ENCODE peak calls at places on chromosomes 7 and 10, in ten cellular contexts. Q is Karpas-422; E is HepG2; T is K562; W is pancreas; L is dorsolateral prefrontal cortex; G is DND-41; F is aorta; D is CD8-positive, alpha-beta memory T cell; H is RWPE1. Y is an unnamed sample.

GRCh38 chr10:103040424-103040823 is 122.3 kb downstream of the CNNM2 start:
- DNase-seq in Q (no peak), E (no peak), T (peak), W (no peak), L (no peak), G (no peak), F (no peak), D (no peak), H (peak), Y (no peak)

GRCh38 chr7:8831386-8831785 is 398.0 kb downstream of the NXPH1 start:
- DNase-seq in Q (no peak), E (no peak), T (no peak), W (no peak), L (no peak), G (no peak), F (no peak), D (no peak), H (no peak), Y (no peak)

GRCh38 chr7:17968791-17969715 is 28.8 kb upstream of the SNX13 start:
- DNase-seq in Q (no peak), E (no peak), T (no peak), W (no peak), L (no peak), G (no peak), F (no peak), D (no peak), H (no peak), Y (no peak)

GRCh38 chr10:112951349-112952281 is 1.6 kb downstream of the TCF7L2 start:
- DNase-seq in Q (no peak), E (peak), T (peak), W (peak), L (peak), G (peak), F (peak), D (peak), H (no peak), Y (no peak)

GRCh38 chr7:156275292-156275691 is 365.3 kb upstream of the RNF32 start:
- DNase-seq in Q (no peak), E (no peak), T (no peak), W (no peak), L (no peak), G (no peak), F (no peak), D (no peak), H (no peak), Y (no peak)

GRCh38 chr10:119269737-119270136 is 62.4 kb downstream of the GRK5 start:
- DNase-seq in Q (no peak), E (no peak), T (no peak), W (no peak), L (no peak), G (no peak), F (peak), D (no peak), H (no peak), Y (no peak)

GRCh38 chr7:1883834-1884582 is 213.9 kb downstream of the ELFN1 start:
- DNase-seq in Q (no peak), E (no peak), T (peak), W (no peak), L (no peak), G (no peak), F (no peak), D (no peak), H (no peak), Y (no peak)

GRCh38 chr7:44325181-44325671 is at the start of gene CAMK2B:
- DNase-seq in Q (no peak), E (no peak), T (no peak), W (no peak), L (no peak), G (no peak), F (no peak), D (no peak), H (no peak), Y (no peak)

GRCh38 chr7:21023841-21024502 is 237.3 kb upstream of the SP8 start:
- DNase-seq in Q (no peak), E (no peak), T (no peak), W (no peak), L (no peak), G (no peak), F (no peak), D (no peak), H (no peak), Y (no peak)

GRCh38 chr7:157016352-157017041 is 6.0 kb upstream of the MNX1 start:
- DNase-seq in Q (no peak), E (no peak), T (no peak), W (no peak), L (no peak), G (peak), F (no peak), D (no peak), H (no peak), Y (no peak)

GRCh38 chr7:103679156-103680132 is 233.4 kb upstream of the SLC26A5 start:
- DNase-seq in Q (no peak), E (peak), T (no peak), W (no peak), L (no peak), G (no peak), F (no peak), D (no peak), H (no peak), Y (no peak)

GRCh38 chr7:106070201-106070551 is 41.9 kb downstream of the SYPL1 start:
- DNase-seq in Q (peak), E (no peak), T (no peak), W (peak), L (no peak), G (no peak), F (no peak), D (no peak), H (peak), Y (peak)
- H3K27ac ChIP-seq in Q (peak), E (no peak), T (no peak), W (no peak), L (no peak), G (peak), F (no peak), D (no peak), H (peak), Y (no peak)

DNA sequence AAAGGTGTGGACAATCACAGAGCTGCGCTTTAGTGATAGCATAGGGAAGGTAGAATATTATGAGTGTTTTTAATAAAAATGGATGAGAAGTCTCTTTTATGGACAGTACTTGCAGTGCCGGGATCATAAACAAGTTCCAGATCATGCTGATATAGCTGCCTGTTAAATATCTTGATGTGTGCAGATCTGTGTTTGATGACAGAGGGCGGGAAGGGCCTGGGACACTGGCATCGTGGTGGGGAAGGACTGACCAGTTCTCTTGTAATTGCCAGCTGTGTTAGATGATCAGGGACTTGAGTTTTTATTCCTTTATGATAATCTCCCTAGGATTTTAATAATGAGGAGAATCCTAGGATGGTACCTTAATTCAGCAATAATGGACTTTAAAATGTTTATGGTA is 14.6 kb downstream of the SND1 start:
- DNase-seq in Q (no peak), E (no peak), T (no peak), W (no peak), L (no peak), G (no peak), F (no peak), D (no peak), H (no peak), Y (no peak)
- H3K27ac ChIP-seq in Q (no peak), E (no peak), T (no peak), W (no peak), L (no peak), G (no peak), F (no peak), D (no peak), H (no peak), Y (no peak)

DNA sequence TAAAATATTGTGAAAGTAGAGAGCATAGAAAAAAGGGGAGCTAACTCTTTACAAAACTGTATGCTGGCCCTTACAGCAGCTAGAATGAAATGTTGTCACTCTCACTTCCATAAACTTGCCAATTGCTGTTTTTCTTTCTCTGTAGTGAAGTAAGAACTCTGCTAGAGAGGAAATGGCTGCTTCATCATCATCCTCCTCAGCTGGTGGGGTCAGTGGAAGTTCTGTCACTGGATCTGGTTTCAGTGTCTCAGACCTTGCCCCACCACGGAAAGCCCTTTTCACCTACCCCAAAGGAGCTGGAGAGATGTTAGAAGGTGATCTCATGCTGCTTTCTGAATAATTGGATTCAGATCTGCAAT is 7.6 kb upstream of the ASCC1 start:
- DNase-seq in Q (no peak), E (no peak), T (no peak), W (no peak), L (no peak), G (no peak), F (no peak), D (no peak), H (no peak), Y (no peak)
- H3K27ac ChIP-seq in Q (peak), E (no peak), T (no peak), W (peak), L (peak), G (peak), F (peak), D (no peak), H (no peak), Y (peak)

GRCh38 chr7:137985897-137986251 is 16.0 kb downstream of the CREB3L2 start:
- DNase-seq in Q (no peak), E (no peak), T (peak), W (no peak), L (no peak), G (no peak), F (no peak), D (no peak), H (no peak), Y (no peak)

GRCh38 chr7:137986252-137987010 is 15.5 kb downstream of the CREB3L2 start:
- DNase-seq in Q (no peak), E (peak), T (peak), W (no peak), L (no peak), G (no peak), F (no peak), D (no peak), H (no peak), Y (no peak)

GRCh38 chr7:137985253-137985896 is 16.5 kb downstream of the CREB3L2 start:
- DNase-seq in Q (no peak), E (peak), T (no peak), W (no peak), L (no peak), G (no peak), F (no peak), D (no peak), H (no peak), Y (no peak)

GRCh38 chr7:137983308-137984008 is 18.4 kb downstream of the CREB3L2 start:
- DNase-seq in Q (no peak), E (peak), T (no peak), W (no peak), L (peak), G (no peak), F (peak), D (no peak), H (no peak), Y (peak)

GRCh38 chr7:137984181-137985041 is 17.5 kb downstream of the CREB3L2 start:
- DNase-seq in Q (no peak), E (peak), T (peak), W (no peak), L (no peak), G (no peak), F (no peak), D (no peak), H (no peak), Y (no peak)
- H3K27ac ChIP-seq in Q (no peak), E (peak), T (no peak), W (no peak), L (peak), G (no peak), F (peak), D (no peak), H (no peak), Y (peak)

DNA sequence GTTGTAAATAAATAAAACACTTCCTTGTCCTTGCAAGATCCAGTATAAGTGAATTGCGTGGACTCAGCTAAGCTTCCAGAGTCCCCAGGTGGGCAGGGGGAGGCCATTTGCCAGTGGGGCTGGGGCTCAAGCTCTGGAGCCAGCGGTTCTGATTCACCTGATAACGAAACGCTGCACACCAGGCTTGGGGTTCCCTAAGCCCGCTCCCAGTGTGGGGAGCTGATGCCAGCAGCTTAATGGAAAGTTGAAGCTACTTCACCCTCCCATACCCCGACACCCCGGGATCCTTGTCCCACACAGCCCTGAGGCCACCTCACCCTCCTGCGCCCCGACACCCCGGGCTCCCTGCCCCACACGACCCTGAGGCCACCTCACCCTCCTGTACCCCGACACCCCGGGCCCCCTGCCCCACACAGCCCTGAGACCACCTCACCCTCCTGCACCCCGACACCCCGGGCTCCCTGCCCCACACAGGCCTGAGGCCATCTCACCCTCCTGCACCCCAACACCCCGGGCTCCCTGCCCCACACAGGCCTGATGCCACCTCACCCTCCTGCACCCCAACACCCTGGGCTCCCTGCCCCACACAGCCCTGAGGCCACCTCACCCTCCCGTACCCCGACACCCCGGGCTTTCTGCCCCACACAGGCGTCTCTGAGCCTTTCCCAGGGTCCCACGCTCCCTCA is 30.8 kb downstream of the FKBP6 start:
- DNase-seq in Q (no peak), E (no peak), T (no peak), W (peak), L (no peak), G (no peak), F (no peak), D (no peak), H (no peak), Y (no peak)
- H3K27ac ChIP-seq in Q (no peak), E (peak), T (no peak), W (peak), L (peak), G (no peak), F (no peak), D (no peak), H (no peak), Y (peak)

GRCh38 chr7:4531236-4531635 is 150.9 kb upstream of the FOXK1 start:
- DNase-seq in Q (no peak), E (no peak), T (no peak), W (no peak), L (no peak), G (no peak), F (no peak), D (no peak), H (no peak), Y (no peak)

GRCh38 chr7:4523873-4524272 is 158.2 kb upstream of the FOXK1 start:
- DNase-seq in Q (no peak), E (no peak), T (no peak), W (no peak), L (no peak), G (no peak), F (no peak), D (no peak), H (no peak), Y (no peak)

GRCh38 chr7:4523219-4523618 is 158.9 kb upstream of the FOXK1 start:
- DNase-seq in Q (no peak), E (no peak), T (no peak), W (no peak), L (no peak), G (no peak), F (no peak), D (no peak), H (no peak), Y (no peak)

GRCh38 chr7:4527988-4528641 is 154.0 kb upstream of the FOXK1 start:
- DNase-seq in Q (no peak), E (no peak), T (no peak), W (no peak), L (no peak), G (no peak), F (no peak), D (no peak), H (no peak), Y (no peak)

DNA sequence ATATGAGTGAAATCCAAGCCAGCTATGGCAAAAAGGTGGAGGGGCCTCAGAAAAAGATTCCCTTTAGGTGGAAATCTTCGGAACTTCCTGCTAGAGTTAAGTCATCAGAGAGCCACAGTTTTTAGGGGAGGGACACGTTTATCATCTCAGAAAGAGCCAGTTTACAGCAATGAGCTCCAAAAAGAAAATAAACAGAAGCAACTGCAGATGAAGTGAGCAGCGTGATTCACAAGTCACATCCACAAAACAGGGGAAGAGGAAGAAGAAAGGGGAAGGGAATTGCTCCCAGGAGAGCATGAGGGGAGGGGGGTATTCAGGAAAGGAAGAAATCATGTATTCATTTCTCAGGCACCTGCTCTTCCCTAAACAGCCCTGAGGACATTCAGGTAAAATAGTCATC is 156.2 kb upstream of the FOXK1 start:
- DNase-seq in Q (no peak), E (no peak), T (no peak), W (no peak), L (no peak), G (no peak), F (no peak), D (no peak), H (no peak), Y (no peak)
- H3K27ac ChIP-seq in Q (no peak), E (no peak), T (no peak), W (no peak), L (no peak), G (no peak), F (no peak), D (no peak), H (no peak), Y (no peak)

GRCh38 chr10:51095444-51095843 is 21.2 kb downstream of the PRKG1 start:
- DNase-seq in Q (no peak), E (no peak), T (no peak), W (no peak), L (no peak), G (no peak), F (peak), D (no peak), H (no peak), Y (no peak)

GRCh38 chr10:51087114-51087513 is 12.8 kb downstream of the PRKG1 start:
- DNase-seq in Q (no peak), E (no peak), T (no peak), W (no peak), L (no peak), G (no peak), F (no peak), D (no peak), H (no peak), Y (no peak)

GRCh38 chr10:51097546-51097945 is 23.3 kb downstream of the PRKG1 start:
- DNase-seq in Q (no peak), E (no peak), T (no peak), W (no peak), L (no peak), G (no peak), F (no peak), D (no peak), H (no peak), Y (no peak)

GRCh38 chr10:51090190-51090589 is 15.9 kb downstream of the PRKG1 start:
- DNase-seq in Q (no peak), E (no peak), T (no peak), W (no peak), L (no peak), G (no peak), F (no peak), D (no peak), H (no peak), Y (no peak)

DNA sequence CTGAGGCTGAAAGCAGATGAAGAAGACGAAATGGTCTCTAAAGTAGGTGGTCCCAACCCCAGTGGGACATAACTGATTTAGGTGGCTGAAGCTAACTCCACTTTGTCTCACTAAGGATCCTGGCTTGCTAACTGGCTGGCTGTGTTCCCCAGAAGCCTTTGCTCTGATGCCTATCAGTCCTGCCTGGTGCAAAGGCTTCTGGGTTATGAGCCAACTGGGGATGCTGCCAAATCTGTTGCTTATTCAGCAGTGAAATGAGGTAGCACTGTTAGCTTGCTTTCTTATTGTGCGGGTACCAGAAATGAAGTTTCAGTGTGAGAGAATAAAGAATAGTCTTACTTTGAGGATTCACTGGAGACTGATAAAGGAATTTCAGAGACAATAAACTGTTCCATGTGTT is 18.1 kb downstream of the PRKG1 start:
- DNase-seq in Q (peak), E (no peak), T (no peak), W (peak), L (peak), G (no peak), F (peak), D (no peak), H (no peak), Y (peak)
- H3K27ac ChIP-seq in Q (no peak), E (no peak), T (no peak), W (no peak), L (no peak), G (no peak), F (no peak), D (no peak), H (no peak), Y (no peak)

GRCh38 chr7:47572101-47572460 is 9.8 kb downstream of the TNS3 start:
- DNase-seq in Q (no peak), E (no peak), T (no peak), W (no peak), L (no peak), G (no peak), F (no peak), D (no peak), H (no peak), Y (no peak)
- H3K27ac ChIP-seq in Q (peak), E (peak), T (no peak), W (peak), L (peak), G (no peak), F (peak), D (no peak), H (peak), Y (no peak)

GRCh38 chr7:94971051-94971867 is 63.9 kb downstream of the PPP1R9A start:
- DNase-seq in Q (no peak), E (peak), T (no peak), W (no peak), L (no peak), G (no peak), F (no peak), D (no peak), H (no peak), Y (no peak)
- H3K27ac ChIP-seq in Q (no peak), E (peak), T (no peak), W (peak), L (no peak), G (no peak), F (no peak), D (no peak), H (no peak), Y (no peak)

Y was measured in caudate nucleus.